ENCODE peak calls at places on chromosome 7, in seven cellular contexts. H is A673, S is body of pancreas, R is NB4, P is psoas muscle, Y is cardiac muscle cell, V is GM10248. E is an unnamed sample.

GRCh38 chr7:135441791-135442190 is 68.1 kb downstream of the CNOT4 start:
- DNase-seq in H (peak; percentile 12), S (no peak), R (peak; percentile 55), P (no peak), Y (peak; percentile 37), V (no peak), E (peak; percentile 18)

GRCh38 chr7:88111842-88112385 is 107.9 kb downstream of the SRI start:
- DNase-seq in H (no peak), S (no peak), R (no peak), P (no peak), Y (no peak), V (no peak), E (no peak)

GRCh38 chr7:158268851-158269535 is 318.6 kb downstream of the PTPRN2 start:
- DNase-seq in H (no peak), S (no peak), R (no peak), P (peak; percentile 41), Y (no peak), V (no peak), E (no peak)

GRCh38 chr7:128884561-128885369 is 22.1 kb downstream of the ATP6V1F start:
- DNase-seq in H (no peak), S (no peak), R (no peak), P (peak; percentile 49), Y (no peak), V (no peak), E (no peak)

GRCh38 chr7:128113839-128114238 is 82.6 kb upstream of the LRRC4 start:
- DNase-seq in H (no peak), S (no peak), R (no peak), P (no peak), Y (no peak), V (no peak), E (no peak)

GRCh38 chr7:79176859-79177477 is 276.5 kb downstream of the MAGI2 start:
- DNase-seq in H (peak; percentile 71), S (no peak), R (peak; percentile 61), P (no peak), Y (peak; percentile 61), V (peak; percentile 4), E (no peak)

GRCh38 chr7:91550931-91551330 is 286.7 kb downstream of the FZD1 start:
- DNase-seq in H (no peak), S (no peak), R (no peak), P (no peak), Y (no peak), V (no peak), E (no peak)

GRCh38 chr7:47991741-47992311 is 12.4 kb upstream of the HUS1 start:
- DNase-seq in H (peak; percentile 84), S (peak; percentile 79), R (peak; percentile 98), P (peak; percentile 91), Y (peak; percentile 86), V (peak; percentile 92), E (peak; percentile 92)

GRCh38 chr7:107854454-107854853 is 36.5 kb upstream of the DLD start:
- DNase-seq in H (no peak), S (no peak), R (no peak), P (no peak), Y (peak; percentile 14), V (no peak), E (no peak)

GRCh38 chr7:6392712-6393666 is 54.8 kb downstream of the DAGLB start:
- DNase-seq in H (no peak), S (peak; percentile 65), R (peak; percentile 62), P (peak; percentile 83), Y (peak; percentile 85), V (no peak), E (no peak)

GRCh38 chr7:29588900-29589696 is 25.5 kb downstream of the PRR15 start:
- DNase-seq in H (peak; percentile 60), S (peak; percentile 52), R (peak; percentile 64), P (no peak), Y (peak; percentile 61), V (peak; percentile 57), E (peak; percentile 58)

GRCh38 chr7:14207154-14207553 is 217.7 kb upstream of the ETV1 start:
- DNase-seq in H (no peak), S (no peak), R (no peak), P (no peak), Y (peak; percentile 14), V (no peak), E (no peak)

GRCh38 chr7:4937411-4937810 is 21.6 kb downstream of the MMD2 start:
- DNase-seq in H (no peak), S (no peak), R (no peak), P (no peak), Y (no peak), V (no peak), E (no peak)

GRCh38 chr7:26090927-26091519 is 61.0 kb upstream of the NFE2L3 start:
- DNase-seq in H (peak; percentile 86), S (no peak), R (peak; percentile 85), P (no peak), Y (peak; percentile 82), V (peak; percentile 54), E (peak; percentile 64)

GRCh38 chr7:16083931-16084330 is 337.4 kb downstream of the CRPPA start:
- DNase-seq in H (peak; percentile 69), S (no peak), R (no peak), P (no peak), Y (peak; percentile 45), V (no peak), E (no peak)

GRCh38 chr7:130880668-130881067 is 146.7 kb upstream of the KLF14 start:
- DNase-seq in H (no peak), S (no peak), R (peak; percentile 50), P (no peak), Y (peak; percentile 58), V (no peak), E (no peak)

GRCh38 chr7:129279757-129280156 is 54.9 kb downstream of the AHCYL2 start:
- DNase-seq in H (no peak), S (no peak), R (no peak), P (no peak), Y (no peak), V (no peak), E (no peak)

GRCh38 chr7:137731436-137731835 is 115.3 kb downstream of the DGKI start:
- DNase-seq in H (no peak), S (no peak), R (no peak), P (no peak), Y (no peak), V (no peak), E (no peak)

GRCh38 chr7:122970740-122971725 is 24.5 kb downstream of the TAS2R16 start:
- DNase-seq in H (peak; percentile 91), S (no peak), R (no peak), P (no peak), Y (no peak), V (no peak), E (no peak)

GRCh38 chr7:110388451-110388850 is 702.5 kb upstream of the LRRN3 start:
- DNase-seq in H (no peak), S (no peak), R (no peak), P (no peak), Y (no peak), V (no peak), E (no peak)

GRCh38 chr7:42380411-42380810 is 143.4 kb upstream of the GLI3 start:
- DNase-seq in H (no peak), S (no peak), R (no peak), P (no peak), Y (peak; percentile 9), V (no peak), E (no peak)

GRCh38 chr7:42389697-42390096 is 152.7 kb upstream of the GLI3 start:
- DNase-seq in H (no peak), S (no peak), R (no peak), P (no peak), Y (no peak), V (no peak), E (no peak)

GRCh38 chr7:42385912-42386311 is 148.9 kb upstream of the GLI3 start:
- DNase-seq in H (peak; percentile 19), S (no peak), R (peak; percentile 9), P (no peak), Y (no peak), V (no peak), E (no peak)
- TF ChIP-seq CTCF in H (peak; percentile 41), S (no peak), R (peak; percentile 27), P (no peak), Y (peak; percentile 5), V (no peak), E (no peak)

GRCh38 chr7:81774496-81774895 is 4.6 kb upstream of the HGF start:
- DNase-seq in H (no peak), S (no peak), R (no peak), P (no peak), Y (no peak), V (no peak), E (no peak)

GRCh38 chr7:81767883-81768282 is 2.0 kb downstream of the HGF start:
- DNase-seq in H (peak; percentile 12), S (no peak), R (no peak), P (no peak), Y (peak; percentile 70), V (no peak), E (no peak)

GRCh38 chr7:81768951-81769778 is 682 bp downstream of the HGF start:
- DNase-seq in H (no peak), S (no peak), R (peak; percentile 37), P (no peak), Y (peak; percentile 40), V (no peak), E (no peak)

GRCh38 chr7:81770823-81771222 is 976 bp upstream of the HGF start:
- DNase-seq in H (no peak), S (no peak), R (no peak), P (no peak), Y (no peak), V (no peak), E (no peak)

DNA sequence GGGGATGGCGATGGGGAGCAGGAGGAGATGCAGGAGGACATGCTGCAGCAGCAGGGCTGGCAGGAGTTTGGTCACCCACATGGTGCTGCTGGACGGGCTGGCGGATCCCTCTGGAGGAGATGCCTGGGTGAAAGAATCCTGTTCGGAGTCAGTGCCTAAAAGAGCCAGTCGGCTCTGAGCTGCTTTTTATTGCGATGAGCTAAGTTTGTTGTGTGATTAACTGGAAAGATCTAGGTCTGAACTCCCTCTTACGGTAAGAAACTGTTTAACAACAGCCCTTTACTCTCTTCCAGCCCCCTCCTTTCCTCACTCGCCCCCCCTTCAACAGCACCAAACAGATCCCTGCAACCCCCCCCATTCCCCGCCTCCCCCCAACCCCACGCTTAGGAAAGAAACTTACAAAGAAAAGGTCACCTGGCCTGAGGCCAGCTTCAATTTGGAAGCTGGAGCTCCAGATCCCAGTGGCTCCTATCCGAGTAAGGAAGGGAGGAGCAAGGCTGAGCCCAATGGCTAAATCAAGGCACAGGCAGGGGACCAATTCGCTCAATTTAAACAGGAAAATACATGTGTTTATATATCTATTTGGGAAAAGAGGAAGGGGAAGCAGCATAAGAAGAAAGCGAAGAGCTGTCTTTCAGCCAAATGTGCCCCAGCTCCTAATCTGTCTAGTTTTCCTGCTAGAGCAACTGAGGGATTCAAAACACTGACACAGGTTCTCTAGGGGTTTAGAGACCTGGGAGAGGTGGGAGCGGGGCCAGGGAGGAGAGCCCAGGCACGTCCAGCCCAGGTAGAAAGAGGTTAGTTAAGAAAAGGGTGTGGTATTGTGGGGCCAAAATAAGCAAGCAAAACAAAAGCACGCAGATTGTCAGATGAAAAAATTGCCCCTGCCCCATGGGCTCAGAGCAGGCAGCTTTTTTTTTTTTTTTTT is at the start of gene HGF:
- DNase-seq in H (peak; percentile 10), S (peak; percentile 13), R (peak; percentile 77), P (peak; percentile 57), Y (peak; percentile 95), V (no peak), E (no peak)
- TF ChIP-seq CTCF in H (no peak), S (no peak), R (peak; percentile 7), P (no peak), Y (peak; percentile 34), V (no peak), E (no peak)

GRCh38 chr7:66766041-66766440 is 25.5 kb downstream of the RABGEF1 start:
- DNase-seq in H (no peak), S (no peak), R (no peak), P (no peak), Y (no peak), V (no peak), E (no peak)
- TF ChIP-seq CTCF in H (no peak), S (no peak), R (no peak), P (no peak), Y (no peak), V (no peak), E (no peak)

GRCh38 chr7:55050286-55050685 is 31.5 kb downstream of the EGFR start:
- DNase-seq in H (no peak), S (no peak), R (peak; percentile 35), P (no peak), Y (no peak), V (no peak), E (no peak)
- TF ChIP-seq CTCF in H (no peak), S (no peak), R (peak; percentile 3), P (no peak), Y (no peak), V (peak; percentile 34), E (no peak)

E was measured in GM13976.